ENCODE peak calls at places on chromosomes 12 and 14, in nine cellular contexts. One of them, this sample, is unnamed.

GRCh38 chr12:29253916-29254625 is 105.0 kb downstream of the FAR2 start:
- DNase-seq in pancreas: no peak
- DNase-seq in glutamatergic neuron: peak
- DNase-seq in dorsolateral prefrontal cortex: no peak
- DNase-seq in body of pancreas: no peak
- DNase-seq in tibial nerve: no peak
- DNase-seq in GM20000: no peak
- DNase-seq in uterus: no peak
- DNase-seq in heart right ventricle: no peak
- DNase-seq in this sample: no peak

GRCh38 chr12:100718212-100718611 is 76.4 kb upstream of the ANO4 start:
- DNase-seq in pancreas: no peak
- DNase-seq in glutamatergic neuron: no peak
- DNase-seq in dorsolateral prefrontal cortex: no peak
- DNase-seq in body of pancreas: no peak
- DNase-seq in tibial nerve: no peak
- DNase-seq in GM20000: no peak
- DNase-seq in uterus: no peak
- DNase-seq in heart right ventricle: no peak
- DNase-seq in this sample: no peak

GRCh38 chr14:39474416-39474911 is 42.2 kb upstream of the FBXO33 start:
- DNase-seq in pancreas: no peak
- DNase-seq in glutamatergic neuron: no peak
- DNase-seq in dorsolateral prefrontal cortex: no peak
- DNase-seq in body of pancreas: no peak
- DNase-seq in tibial nerve: no peak
- DNase-seq in GM20000: peak
- DNase-seq in uterus: no peak
- DNase-seq in heart right ventricle: no peak
- DNase-seq in this sample: no peak

GRCh38 chr12:50043308-50043707 is 14.1 kb upstream of the ASIC1 start:
- DNase-seq in pancreas: no peak
- DNase-seq in glutamatergic neuron: no peak
- DNase-seq in dorsolateral prefrontal cortex: no peak
- DNase-seq in body of pancreas: no peak
- DNase-seq in tibial nerve: no peak
- DNase-seq in GM20000: no peak
- DNase-seq in uterus: no peak
- DNase-seq in heart right ventricle: no peak
- DNase-seq in this sample: no peak

GRCh38 chr12:7108042-7108927 is 729 bp downstream of the C1RL start:
- DNase-seq in pancreas: peak
- DNase-seq in glutamatergic neuron: peak
- DNase-seq in dorsolateral prefrontal cortex: peak
- DNase-seq in body of pancreas: peak
- DNase-seq in tibial nerve: peak
- DNase-seq in GM20000: peak
- DNase-seq in uterus: peak
- DNase-seq in heart right ventricle: peak
- DNase-seq in this sample: peak

GRCh38 chr12:24728366-24728765 is 220.5 kb downstream of the BCAT1 start:
- DNase-seq in pancreas: no peak
- DNase-seq in glutamatergic neuron: no peak
- DNase-seq in dorsolateral prefrontal cortex: no peak
- DNase-seq in body of pancreas: no peak
- DNase-seq in tibial nerve: no peak
- DNase-seq in GM20000: peak
- DNase-seq in uterus: no peak
- DNase-seq in heart right ventricle: no peak
- DNase-seq in this sample: no peak

GRCh38 chr12:41932470-41932991 is 212.1 kb downstream of the GXYLT1 start:
- DNase-seq in pancreas: peak
- DNase-seq in glutamatergic neuron: peak
- DNase-seq in dorsolateral prefrontal cortex: peak
- DNase-seq in body of pancreas: peak
- DNase-seq in tibial nerve: peak
- DNase-seq in GM20000: peak
- DNase-seq in uterus: peak
- DNase-seq in heart right ventricle: peak
- DNase-seq in this sample: no peak

GRCh38 chr14:24224618-24225071 is 7.5 kb downstream of the NEDD8 start:
- DNase-seq in pancreas: no peak
- DNase-seq in glutamatergic neuron: no peak
- DNase-seq in dorsolateral prefrontal cortex: no peak
- DNase-seq in body of pancreas: no peak
- DNase-seq in tibial nerve: no peak
- DNase-seq in GM20000: no peak
- DNase-seq in uterus: no peak
- DNase-seq in heart right ventricle: no peak
- DNase-seq in this sample: no peak

GRCh38 chr14:105116451-105117256 is 51.4 kb upstream of the GPR132 start:
- DNase-seq in pancreas: no peak
- DNase-seq in glutamatergic neuron: no peak
- DNase-seq in dorsolateral prefrontal cortex: no peak
- DNase-seq in body of pancreas: no peak
- DNase-seq in tibial nerve: no peak
- DNase-seq in GM20000: no peak
- DNase-seq in uterus: no peak
- DNase-seq in heart right ventricle: no peak
- DNase-seq in this sample: no peak

GRCh38 chr12:94615284-94616216 is 34.8 kb downstream of the TMCC3 start:
- DNase-seq in pancreas: peak
- DNase-seq in glutamatergic neuron: no peak
- DNase-seq in dorsolateral prefrontal cortex: no peak
- DNase-seq in body of pancreas: peak
- DNase-seq in tibial nerve: no peak
- DNase-seq in GM20000: no peak
- DNase-seq in uterus: peak
- DNase-seq in heart right ventricle: peak
- DNase-seq in this sample: no peak

GRCh38 chr14:103066399-103066798 is 9.1 kb upstream of the CDC42BPB start:
- DNase-seq in pancreas: no peak
- DNase-seq in glutamatergic neuron: no peak
- DNase-seq in dorsolateral prefrontal cortex: no peak
- DNase-seq in body of pancreas: peak
- DNase-seq in tibial nerve: no peak
- DNase-seq in GM20000: no peak
- DNase-seq in uterus: no peak
- DNase-seq in heart right ventricle: no peak
- DNase-seq in this sample: no peak

GRCh38 chr12:125797421-125798175 is 732.4 kb downstream of the AACS start:
- DNase-seq in pancreas: no peak
- DNase-seq in glutamatergic neuron: no peak
- DNase-seq in dorsolateral prefrontal cortex: no peak
- DNase-seq in body of pancreas: no peak
- DNase-seq in tibial nerve: no peak
- DNase-seq in GM20000: no peak
- DNase-seq in uterus: no peak
- DNase-seq in heart right ventricle: no peak
- DNase-seq in this sample: no peak

GRCh38 chr14:41891624-41892023 is 284.9 kb downstream of the LRFN5 start:
- DNase-seq in pancreas: no peak
- DNase-seq in glutamatergic neuron: no peak
- DNase-seq in dorsolateral prefrontal cortex: no peak
- DNase-seq in body of pancreas: no peak
- DNase-seq in tibial nerve: no peak
- DNase-seq in GM20000: no peak
- DNase-seq in uterus: no peak
- DNase-seq in heart right ventricle: no peak
- DNase-seq in this sample: no peak

GRCh38 chr14:104970231-104971068 is 7.7 kb downstream of the AHNAK2 start:
- DNase-seq in pancreas: peak
- DNase-seq in glutamatergic neuron: peak
- DNase-seq in dorsolateral prefrontal cortex: no peak
- DNase-seq in body of pancreas: no peak
- DNase-seq in tibial nerve: peak
- DNase-seq in GM20000: no peak
- DNase-seq in uterus: peak
- DNase-seq in heart right ventricle: peak
- DNase-seq in this sample: no peak

GRCh38 chr12:108000111-108000510 is 129.0 kb upstream of the WSCD2 start:
- DNase-seq in pancreas: no peak
- DNase-seq in glutamatergic neuron: no peak
- DNase-seq in dorsolateral prefrontal cortex: no peak
- DNase-seq in body of pancreas: no peak
- DNase-seq in tibial nerve: no peak
- DNase-seq in GM20000: no peak
- DNase-seq in uterus: no peak
- DNase-seq in heart right ventricle: no peak
- DNase-seq in this sample: no peak

GRCh38 chr12:19894049-19894448 is 454.8 kb downstream of the AEBP2 start:
- DNase-seq in pancreas: no peak
- DNase-seq in glutamatergic neuron: no peak
- DNase-seq in dorsolateral prefrontal cortex: no peak
- DNase-seq in body of pancreas: no peak
- DNase-seq in tibial nerve: no peak
- DNase-seq in GM20000: peak
- DNase-seq in uterus: no peak
- DNase-seq in heart right ventricle: no peak
- DNase-seq in this sample: no peak

GRCh38 chr14:99590746-99591555 is 13.1 kb downstream of the CCDC85C start:
- DNase-seq in pancreas: no peak
- DNase-seq in glutamatergic neuron: peak
- DNase-seq in dorsolateral prefrontal cortex: no peak
- DNase-seq in body of pancreas: peak
- DNase-seq in tibial nerve: no peak
- DNase-seq in GM20000: no peak
- DNase-seq in uterus: peak
- DNase-seq in heart right ventricle: peak
- DNase-seq in this sample: no peak

GRCh38 chr12:54364413-54364812 is at the start of gene GPR84:
- DNase-seq in pancreas: no peak
- DNase-seq in glutamatergic neuron: no peak
- DNase-seq in dorsolateral prefrontal cortex: no peak
- DNase-seq in body of pancreas: no peak
- DNase-seq in tibial nerve: no peak
- DNase-seq in GM20000: no peak
- DNase-seq in uterus: no peak
- DNase-seq in heart right ventricle: no peak
- DNase-seq in this sample: no peak

GRCh38 chr14:104253223-104253822 is 114.9 kb downstream of the KIF26A start:
- DNase-seq in pancreas: no peak
- DNase-seq in glutamatergic neuron: peak
- DNase-seq in dorsolateral prefrontal cortex: no peak
- DNase-seq in body of pancreas: no peak
- DNase-seq in tibial nerve: no peak
- DNase-seq in GM20000: no peak
- DNase-seq in uterus: no peak
- DNase-seq in heart right ventricle: peak
- DNase-seq in this sample: no peak

GRCh38 chr14:32662234-32662633 is 276.4 kb upstream of the NPAS3 start:
- DNase-seq in pancreas: no peak
- DNase-seq in glutamatergic neuron: no peak
- DNase-seq in dorsolateral prefrontal cortex: no peak
- DNase-seq in body of pancreas: no peak
- DNase-seq in tibial nerve: no peak
- DNase-seq in GM20000: no peak
- DNase-seq in uterus: no peak
- DNase-seq in heart right ventricle: no peak
- DNase-seq in this sample: no peak

GRCh38 chr12:124261885-124262284 is 33.0 kb upstream of the RFLNA start:
- DNase-seq in pancreas: no peak
- DNase-seq in glutamatergic neuron: no peak
- DNase-seq in dorsolateral prefrontal cortex: no peak
- DNase-seq in body of pancreas: no peak
- DNase-seq in tibial nerve: no peak
- DNase-seq in GM20000: no peak
- DNase-seq in uterus: no peak
- DNase-seq in heart right ventricle: no peak
- DNase-seq in this sample: no peak
- TF ChIP-seq CTCF in pancreas: no peak
- TF ChIP-seq CTCF in glutamatergic neuron: no peak
- TF ChIP-seq CTCF in dorsolateral prefrontal cortex: no peak
- TF ChIP-seq CTCF in body of pancreas: no peak
- TF ChIP-seq CTCF in tibial nerve: no peak
- TF ChIP-seq CTCF in GM20000: no peak
- TF ChIP-seq CTCF in uterus: no peak
- TF ChIP-seq CTCF in heart right ventricle: no peak
- TF ChIP-seq CTCF in this sample: no peak

GRCh38 chr14:68896132-68896531 is 83.0 kb downstream of the ACTN1 start:
- DNase-seq in pancreas: no peak
- DNase-seq in glutamatergic neuron: no peak
- DNase-seq in dorsolateral prefrontal cortex: no peak
- DNase-seq in body of pancreas: no peak
- DNase-seq in tibial nerve: no peak
- DNase-seq in GM20000: no peak
- DNase-seq in uterus: no peak
- DNase-seq in heart right ventricle: no peak
- DNase-seq in this sample: no peak
- TF ChIP-seq CTCF in pancreas: no peak
- TF ChIP-seq CTCF in glutamatergic neuron: no peak
- TF ChIP-seq CTCF in dorsolateral prefrontal cortex: no peak
- TF ChIP-seq CTCF in body of pancreas: no peak
- TF ChIP-seq CTCF in tibial nerve: no peak
- TF ChIP-seq CTCF in GM20000: peak
- TF ChIP-seq CTCF in uterus: no peak
- TF ChIP-seq CTCF in heart right ventricle: no peak
- TF ChIP-seq CTCF in this sample: peak

GRCh38 chr12:102896067-102896466 is 21.0 kb downstream of the PAH start:
- DNase-seq in pancreas: no peak
- DNase-seq in glutamatergic neuron: no peak
- DNase-seq in dorsolateral prefrontal cortex: no peak
- DNase-seq in body of pancreas: no peak
- DNase-seq in tibial nerve: no peak
- DNase-seq in GM20000: no peak
- DNase-seq in uterus: no peak
- DNase-seq in heart right ventricle: no peak
- DNase-seq in this sample: no peak
- TF ChIP-seq CTCF in pancreas: no peak
- TF ChIP-seq CTCF in glutamatergic neuron: no peak
- TF ChIP-seq CTCF in dorsolateral prefrontal cortex: no peak
- TF ChIP-seq CTCF in body of pancreas: no peak
- TF ChIP-seq CTCF in tibial nerve: no peak
- TF ChIP-seq CTCF in GM20000: peak
- TF ChIP-seq CTCF in uterus: no peak
- TF ChIP-seq CTCF in heart right ventricle: no peak
- TF ChIP-seq CTCF in this sample: no peak

DNA sequence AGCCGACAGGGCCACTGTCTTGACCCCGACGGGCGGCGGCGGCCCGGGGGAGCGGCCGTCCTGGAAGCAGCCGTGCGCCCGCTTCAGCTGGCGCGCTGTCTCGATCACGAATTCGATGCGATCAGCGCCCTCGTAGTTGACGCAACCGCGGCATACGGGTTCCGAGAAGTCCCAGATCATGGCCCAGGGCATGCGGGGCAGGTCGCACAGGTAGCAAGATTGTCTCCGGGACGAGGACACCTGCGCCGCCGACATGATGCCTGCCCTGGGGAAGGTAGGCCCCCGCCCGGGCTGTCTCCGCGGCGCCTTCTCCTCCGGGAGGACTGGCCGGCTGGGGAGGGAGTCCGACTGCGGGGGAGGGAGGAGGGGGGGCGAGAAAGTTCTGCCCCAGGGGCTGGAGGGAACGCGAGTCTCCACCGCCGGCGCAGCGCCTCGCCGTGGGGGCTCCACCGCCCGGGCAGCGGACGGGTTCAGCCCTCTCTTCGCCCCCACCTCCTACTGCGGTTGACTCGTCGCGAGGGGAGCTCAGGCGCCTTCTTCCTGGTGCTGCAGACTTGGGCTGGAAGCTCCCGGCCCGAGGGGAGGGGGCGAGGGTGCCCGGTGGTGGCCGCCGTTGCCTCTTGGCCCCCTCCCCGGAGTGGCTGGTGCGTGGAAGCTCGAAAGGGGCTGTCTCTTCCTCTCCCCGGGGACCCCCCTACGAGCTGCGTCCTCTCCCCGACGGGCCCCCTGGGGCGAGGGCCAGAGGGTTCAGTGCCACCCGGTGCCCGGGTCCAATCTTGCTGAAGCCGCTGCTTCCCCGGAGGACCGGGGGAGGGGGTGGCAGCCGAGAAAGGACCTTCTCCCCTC is 747 bp downstream of the IRF2BPL start:
- DNase-seq in pancreas: peak
- DNase-seq in glutamatergic neuron: peak
- DNase-seq in dorsolateral prefrontal cortex: peak
- DNase-seq in body of pancreas: peak
- DNase-seq in tibial nerve: no peak
- DNase-seq in GM20000: peak
- DNase-seq in uterus: peak
- DNase-seq in heart right ventricle: peak
- DNase-seq in this sample: peak
- TF ChIP-seq CTCF in pancreas: no peak
- TF ChIP-seq CTCF in glutamatergic neuron: no peak
- TF ChIP-seq CTCF in dorsolateral prefrontal cortex: no peak
- TF ChIP-seq CTCF in body of pancreas: no peak
- TF ChIP-seq CTCF in tibial nerve: peak
- TF ChIP-seq CTCF in GM20000: no peak
- TF ChIP-seq CTCF in uterus: no peak
- TF ChIP-seq CTCF in heart right ventricle: peak
- TF ChIP-seq CTCF in this sample: peak

This sample was measured in chondrocyte.